ENCODE peak calls at places on chromosomes 6 and 20, in seven cellular contexts. Q is transverse colon, K is astrocyte of the spinal cord, Y is NB4, M is HCT116, N is tibial artery, O is stomach. X is an unnamed sample.

GRCh38 chr6:146914563-146915483 is 289.4 kb upstream of the STXBP5 start:
- DNase-seq in M (peak), Q (no peak), N (peak), Y (peak), K (peak), O (no peak), X (peak)

GRCh38 chr20:46151936-46152335 is 33.8 kb downstream of the CD40 start:
- DNase-seq in N (no peak), O (no peak), M (no peak), Y (peak), K (no peak), Q (no peak), X (no peak)

GRCh38 chr6:48775157-48775556 is 664.2 kb upstream of the PTCHD4 start:
- DNase-seq in O (no peak), Y (no peak), M (no peak), Q (no peak), K (peak), N (no peak), X (peak)

GRCh38 chr20:50913976-50914375 is 17.3 kb downstream of the ADNP start:
- DNase-seq in O (no peak), Y (peak), K (peak), Q (no peak), M (no peak), N (no peak), X (peak)

GRCh38 chr20:31670371-31671228 is 32.9 kb downstream of the COX4I2 start:
- DNase-seq in N (peak), M (no peak), Y (no peak), Q (peak), O (peak), K (peak), X (no peak)

GRCh38 chr20:47205577-47206123 is 150.8 kb downstream of the ZMYND8 start:
- DNase-seq in N (peak), K (peak), Q (peak), O (peak), M (peak), Y (peak), X (peak)

GRCh38 chr6:166720859-166721258 is 93.8 kb upstream of the RPS6KA2 start:
- DNase-seq in O (no peak), N (no peak), K (no peak), Q (no peak), Y (no peak), M (no peak), X (no peak)

GRCh38 chr6:106097368-106098231 is 11.5 kb downstream of the PRDM1 start:
- DNase-seq in M (no peak), O (no peak), N (no peak), Q (peak), K (peak), Y (peak), X (peak)

GRCh38 chr6:71197267-71197666 is 91.3 kb upstream of the OGFRL1 start:
- DNase-seq in Q (no peak), N (no peak), Y (no peak), O (no peak), M (no peak), K (peak), X (no peak)

GRCh38 chr6:166005846-166006592 is 161.6 kb downstream of the TBXT start:
- DNase-seq in N (peak), Y (no peak), Q (peak), O (peak), K (peak), M (no peak), X (peak)

GRCh38 chr20:24027229-24027628 is 38.6 kb upstream of the GGTLC1 start:
- DNase-seq in N (no peak), K (no peak), M (no peak), Y (peak), Q (peak), O (peak), X (peak)

GRCh38 chr20:37807491-37807890 is 95.4 kb upstream of the VSTM2L start:
- DNase-seq in M (no peak), O (no peak), N (no peak), Q (no peak), Y (peak), K (no peak), X (no peak)

GRCh38 chr6:143743256-143744166 is 65.7 kb downstream of the PHACTR2 start:
- DNase-seq in N (no peak), O (no peak), Q (peak), K (peak), M (no peak), Y (no peak), X (peak)

GRCh38 chr6:63802606-63803206 is 167.1 kb downstream of the PHF3 start:
- DNase-seq in O (no peak), Y (peak), N (no peak), M (no peak), K (peak), Q (no peak), X (peak)

GRCh38 chr20:45209924-45210323 is 3.1 kb downstream of the SEMG1 start:
- DNase-seq in M (no peak), K (no peak), O (no peak), N (no peak), Y (no peak), Q (no peak), X (no peak)

GRCh38 chr6:107064579-107065065 is 36.6 kb downstream of the MTRES1 start:
- DNase-seq in Y (peak), M (no peak), O (peak), N (no peak), K (peak), Q (peak), X (peak)

GRCh38 chr6:90284236-90284744 is 12.4 kb downstream of the BACH2 start:
- DNase-seq in M (peak), Y (peak), O (no peak), K (peak), N (no peak), Q (no peak), X (peak)

GRCh38 chr6:137514418-137514817 is 20.2 kb upstream of the OLIG3 start:
- DNase-seq in Y (no peak), K (no peak), O (no peak), N (no peak), Q (no peak), M (no peak), X (no peak)

GRCh38 chr6:37802810-37803209 is 16.7 kb upstream of the ZFAND3 start:
- DNase-seq in N (no peak), K (no peak), O (no peak), Q (no peak), Y (peak), M (no peak), X (no peak)

GRCh38 chr6:127518710-127519468 is at the start of gene MTCL3:
- DNase-seq in Q (no peak), M (no peak), N (no peak), Y (no peak), O (no peak), K (peak), X (peak)

GRCh38 chr6:18528084-18528743 is 141.1 kb downstream of the RNF144B start:
- DNase-seq in Q (no peak), Y (peak), N (no peak), K (peak), O (no peak), M (no peak), X (peak)

GRCh38 chr20:47727170-47727880 is 58.0 kb downstream of the SULF2 start:
- DNase-seq in Q (peak), K (no peak), O (peak), M (no peak), N (peak), Y (peak), X (no peak)

GRCh38 chr6:105320766-105321165 is 82.1 kb downstream of the PREP start:
- DNase-seq in N (no peak), Q (no peak), K (no peak), Y (no peak), O (no peak), M (no peak), X (no peak)

GRCh38 chr6:105832358-105832757 is 253.8 kb upstream of the PRDM1 start:
- DNase-seq in Q (no peak), M (no peak), K (no peak), N (no peak), O (no peak), Y (peak), X (no peak)

GRCh38 chr20:51631011-51631950 is 88.8 kb upstream of the NFATC2 start:
- DNase-seq in Q (peak), K (peak), M (peak), N (peak), Y (peak), O (no peak), X (peak)

GRCh38 chr6:125809771-125810315 is 19.1 kb downstream of the NCOA7 start:
- DNase-seq in M (no peak), Q (no peak), O (no peak), N (no peak), Y (no peak), K (no peak), X (no peak)
- H3K4me3 ChIP-seq in M (no peak), Q (no peak), O (no peak), N (no peak), Y (no peak), K (no peak), X (no peak)

DNA sequence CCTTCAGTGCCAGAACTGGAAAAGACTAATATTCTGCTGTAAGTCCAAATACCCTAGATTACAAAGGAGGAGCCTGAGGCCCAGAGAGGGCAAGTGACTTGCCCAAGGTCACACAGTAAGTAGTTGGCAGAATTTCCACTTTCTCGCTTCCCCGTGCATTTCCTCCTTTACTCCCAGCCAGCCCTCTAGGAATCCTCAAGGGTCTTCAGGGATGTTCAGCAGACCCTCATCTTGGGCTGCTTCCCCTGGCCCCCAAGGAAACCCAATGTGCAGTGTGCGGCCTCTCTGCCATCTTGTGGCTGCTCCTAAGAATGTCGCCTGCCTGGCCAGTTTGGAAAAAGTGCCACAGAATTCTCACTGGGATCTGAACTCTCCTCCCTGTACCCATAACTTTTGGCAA is 217.7 kb upstream of the LRFN2 start:
- DNase-seq in O (no peak), N (no peak), K (no peak), Y (no peak), Q (no peak), M (no peak), X (no peak)
- TF ChIP-seq CTCF in O (no peak), N (no peak), K (peak), Y (peak), Q (no peak), M (peak), X (no peak)

DNA sequence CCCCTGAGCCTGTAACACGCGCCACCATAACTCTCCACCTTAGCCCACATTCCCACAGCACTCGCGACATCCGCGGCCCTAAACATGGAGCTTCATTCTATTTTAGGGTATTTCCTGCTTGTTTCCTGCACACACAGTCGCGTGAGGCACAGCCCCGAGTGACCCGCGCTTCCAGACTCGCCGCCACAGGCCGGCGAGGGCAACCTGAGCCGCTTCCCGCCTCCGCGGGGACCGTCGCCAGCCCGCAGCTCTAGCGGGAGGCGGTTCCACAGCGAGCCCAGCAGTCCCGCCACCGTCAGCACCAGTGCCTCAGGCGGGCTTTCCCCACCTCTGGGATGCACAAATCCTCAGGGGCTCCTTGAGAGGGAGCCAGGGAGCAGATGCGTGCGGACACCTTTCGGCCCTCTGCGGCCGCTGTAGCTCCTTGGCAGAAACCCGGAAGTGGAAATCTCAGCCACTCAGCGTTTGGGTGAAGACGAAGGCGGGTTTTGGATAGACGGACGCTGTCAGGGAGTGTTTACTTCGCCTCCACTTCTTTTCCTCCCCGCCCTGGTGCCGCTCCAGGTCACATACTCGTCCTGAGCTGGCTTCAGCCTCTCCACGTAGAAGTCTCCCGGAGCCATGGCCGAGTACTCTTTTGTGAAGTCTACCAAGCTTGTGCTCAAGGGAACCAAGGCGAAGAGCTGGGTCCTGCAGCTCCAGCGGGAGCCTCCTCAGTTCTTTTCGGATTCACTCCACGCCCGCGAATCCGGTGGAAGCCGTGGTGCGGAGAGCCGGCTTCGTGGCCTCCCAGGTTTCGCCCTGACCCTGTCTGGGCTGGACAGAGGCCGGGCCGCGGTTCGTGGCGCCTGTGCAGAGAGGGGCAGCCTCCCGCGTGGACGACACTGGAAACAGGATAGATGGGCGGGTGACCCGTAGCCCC is 2177.4 kb upstream of the DEFB115 start:
- DNase-seq in M (no peak), N (no peak), O (no peak), K (no peak), Y (no peak), Q (no peak), X (peak)
- H3K4me3 ChIP-seq in M (no peak), N (peak), O (peak), K (no peak), Y (no peak), Q (peak), X (peak)

DNA sequence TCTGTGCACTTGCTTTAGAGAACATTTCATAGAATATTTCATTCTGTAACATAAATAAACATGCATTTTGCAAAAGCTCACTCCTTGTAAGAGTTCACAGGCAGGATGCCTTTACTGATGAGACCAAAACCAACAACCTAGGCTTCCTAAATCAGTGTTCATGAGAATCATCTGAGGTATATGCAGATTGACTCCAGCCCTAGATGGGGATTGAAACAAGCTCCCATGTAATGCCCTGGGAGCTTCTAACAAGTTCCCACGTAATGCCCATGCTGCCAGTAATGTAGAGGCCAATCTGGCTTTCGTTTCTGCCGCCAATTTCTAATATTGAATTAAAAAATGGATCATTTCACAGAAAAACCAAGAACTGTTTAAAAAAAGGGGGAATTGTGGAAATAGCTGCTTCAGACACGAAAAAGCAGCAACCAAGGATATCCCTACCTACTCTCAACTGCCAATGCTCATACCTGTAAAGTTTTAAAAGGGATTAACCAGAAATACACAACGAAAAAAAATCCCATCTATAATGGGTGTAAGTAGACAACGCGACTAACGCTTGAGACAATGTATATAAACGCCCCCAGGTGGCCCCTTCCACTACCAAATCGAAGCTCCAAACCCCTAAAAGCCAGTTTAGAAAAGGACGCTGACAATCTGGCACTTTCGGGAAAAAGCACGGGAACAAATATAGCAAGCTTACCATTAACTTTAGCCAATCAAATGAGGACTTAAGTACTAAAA is 94.7 kb upstream of the BTN3A2 start:
- DNase-seq in M (no peak), Q (no peak), O (no peak), Y (peak), N (no peak), K (peak), X (no peak)
- TF ChIP-seq CTCF in M (no peak), Q (no peak), O (no peak), Y (no peak), N (no peak), K (peak), X (no peak)

DNA sequence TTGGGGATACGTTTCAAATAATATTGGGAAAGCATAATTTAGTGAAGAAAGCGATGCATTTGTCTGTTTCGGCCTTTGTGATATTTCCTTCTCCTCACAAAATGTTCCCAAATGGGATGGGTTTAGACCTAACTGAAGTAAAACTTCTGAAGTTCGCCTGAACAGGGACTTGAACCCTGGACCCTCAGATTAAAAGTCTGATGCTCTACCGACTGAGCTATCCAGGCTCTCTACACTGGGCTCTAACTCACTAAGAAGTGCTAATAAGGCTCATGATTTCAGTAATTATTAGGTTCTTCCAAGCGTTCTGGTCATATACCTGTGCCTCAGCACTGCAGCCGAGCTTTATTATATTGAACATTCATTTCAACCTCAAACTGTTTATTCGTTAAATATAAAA is 118.8 kb upstream of the ZNF184 start:
- DNase-seq in O (no peak), Q (no peak), N (no peak), M (no peak), K (peak), Y (peak), X (peak)
- H3K4me3 ChIP-seq in O (no peak), Q (no peak), N (no peak), M (no peak), K (peak), Y (peak), X (no peak)

X was measured in cardiac fibroblast.